ENCODE peak calls at places on chromosomes 11 and 22, in seven cellular contexts. B is psoas muscle; C is CD8-positive, alpha-beta T cell; F is right lobe of liver; S is cardiac muscle cell; X is CD8-positive, alpha-beta memory T cell; M is small intestine. R is an unnamed sample. For H3K36me3 and H3K27me3, the result is how much of the 10 kb centered on the place peaks cover.

GRCh38 chr11:1853376-1854131 is 670 bp downstream of the LSP1 start:
- DNase-seq in S (no peak), C (no peak), X (no peak), M (no peak), B (no peak), F (no peak), R (no peak)

GRCh38 chr11:134040386-134041297 is 28.2 kb upstream of the JAM3 start:
- DNase-seq in X (no peak), C (no peak), F (peak), S (peak), B (no peak), M (no peak), R (no peak)

GRCh38 chr22:18110944-18111758 is 542 bp downstream of the TUBA8 start:
- DNase-seq in X (no peak), M (peak), C (no peak), B (no peak), F (no peak), S (no peak), R (no peak)

GRCh38 chr11:12066056-12066798 is 44.2 kb upstream of the MICAL2 start:
- DNase-seq in C (no peak), X (no peak), B (no peak), F (no peak), S (no peak), M (peak), R (peak)

GRCh38 chr11:1339066-1339675 is 29.7 kb upstream of the TOLLIP start:
- DNase-seq in X (no peak), C (no peak), M (no peak), B (no peak), F (no peak), S (no peak), R (no peak)

GRCh38 chr22:24580276-24580675 is 12.6 kb downstream of the LRRC75B start:
- DNase-seq in X (no peak), B (no peak), C (no peak), M (no peak), F (no peak), S (no peak), R (no peak)

GRCh38 chr11:117807482-117808272 is 10.7 kb upstream of the DSCAML1 start:
- DNase-seq in C (peak), F (peak), S (peak), B (peak), M (peak), X (peak), R (peak)

GRCh38 chr11:128207861-128208321 is 379.5 kb downstream of the ETS1 start:
- DNase-seq in X (no peak), F (no peak), M (no peak), S (no peak), B (no peak), C (no peak), R (peak)

GRCh38 chr11:75320643-75321042 is 30.8 kb downstream of the ARRB1 start:
- DNase-seq in F (no peak), B (no peak), M (no peak), X (no peak), S (no peak), C (no peak), R (no peak)

GRCh38 chr11:69666261-69666660 is 8.9 kb downstream of the LTO1 start:
- DNase-seq in S (no peak), X (peak), B (no peak), F (no peak), C (no peak), M (no peak), R (no peak)

GRCh38 chr11:69442807-69443137 is 38.7 kb upstream of the LINC01488 start:
- DNase-seq in S (no peak), M (no peak), F (peak), X (peak), B (no peak), C (no peak), R (peak)

GRCh38 chr11:33507967-33508366 is 192.7 kb downstream of the C11orf91 start:
- DNase-seq in F (no peak), X (no peak), S (no peak), B (no peak), C (no peak), M (peak), R (peak)

GRCh38 chr11:131745405-131745804 is 375.0 kb downstream of the NTM start:
- DNase-seq in B (no peak), S (no peak), F (no peak), M (no peak), X (no peak), C (no peak), R (no peak)

GRCh38 chr11:10478574-10479550 is 23.8 kb downstream of the AMPD3 start:
- DNase-seq in C (no peak), F (no peak), S (no peak), X (no peak), M (no peak), B (no peak), R (no peak)

GRCh38 chr11:2775626-2776350 is 76.0 kb upstream of the KCNQ1OT1 start:
- DNase-seq in M (no peak), B (no peak), F (peak), C (no peak), X (peak), S (no peak), R (peak)

GRCh38 chr22:41913842-41914534 is 886 bp downstream of the SHISA8 start:
- DNase-seq in B (no peak), M (no peak), C (no peak), X (no peak), S (peak), F (no peak), R (no peak)
- H3K4me3 ChIP-seq in B (no peak), M (peak), C (no peak), X (no peak), S (no peak), F (no peak), R (peak)

GRCh38 chr11:72826942-72827480 is 12.8 kb downstream of the ATG16L2 start:
- DNase-seq in B (no peak), S (no peak), M (no peak), X (no peak), F (no peak), C (no peak), R (no peak)
- H3K36me3 ChIP-seq in B (under half), S (under half), M (under half), X (under half), F (under half), C (under half), R (under half)

GRCh38 chr22:22346401-22347107 is 102.0 kb downstream of the VPREB1 start:
- DNase-seq in C (no peak), B (no peak), M (no peak), S (no peak), X (no peak), F (no peak), R (no peak)

GRCh38 chr22:22349455-22349836 is 104.9 kb downstream of the VPREB1 start:
- DNase-seq in B (no peak), M (no peak), C (no peak), S (no peak), X (no peak), F (no peak), R (no peak)

GRCh38 chr22:22348127-22348814 is 103.7 kb downstream of the VPREB1 start:
- DNase-seq in C (no peak), X (no peak), B (no peak), F (no peak), M (peak), S (no peak), R (no peak)

GRCh38 chr22:22351366-22351765 is 106.8 kb downstream of the VPREB1 start:
- DNase-seq in F (no peak), C (no peak), M (no peak), X (no peak), S (no peak), B (no peak), R (no peak)

DNA sequence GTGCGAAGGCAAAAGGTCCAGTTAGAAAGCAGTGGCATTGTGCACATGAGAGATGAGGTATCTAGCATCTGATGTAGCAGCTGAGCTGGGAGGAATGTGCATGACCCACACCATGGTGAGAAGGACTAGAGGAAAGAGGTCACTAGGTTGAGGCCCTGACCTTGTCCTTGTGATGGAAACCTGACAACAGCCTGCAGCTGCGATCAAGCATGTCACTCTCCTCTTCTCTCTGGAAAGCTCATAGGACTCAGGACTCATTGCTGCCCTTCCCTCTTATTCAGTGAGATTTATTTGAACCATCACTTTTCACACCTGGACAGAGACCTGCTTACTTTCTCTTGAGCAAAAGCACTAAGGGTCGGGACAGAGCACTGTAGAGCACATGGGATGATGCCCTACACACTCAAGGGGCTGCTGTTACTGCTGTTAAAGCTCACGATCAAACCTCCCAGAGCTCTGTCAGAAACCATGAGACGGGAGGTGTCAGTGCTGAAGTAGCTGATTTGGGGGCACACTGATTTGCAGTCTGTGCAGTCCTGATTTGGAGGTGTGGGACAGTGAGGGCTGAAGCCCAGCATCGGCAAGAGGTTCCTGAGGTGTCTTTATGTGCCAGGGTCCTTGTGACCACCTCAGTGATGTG is 104.3 kb downstream of the VPREB1 start:
- DNase-seq in B (no peak), F (no peak), M (no peak), S (no peak), C (no peak), X (no peak), R (no peak)
- H3K27me3 ChIP-seq in B (under half), F (under half), M (under half), S (under half), C (under half), X (under half), R (under half)

GRCh38 chr11:31810779-31811647 is at the start of gene PAX6:
- DNase-seq in C (peak), X (no peak), S (peak), B (no peak), M (peak), F (no peak), R (peak)
- H3K4me3 ChIP-seq in C (peak), X (peak), S (peak), B (peak), M (no peak), F (peak), R (peak)

DNA sequence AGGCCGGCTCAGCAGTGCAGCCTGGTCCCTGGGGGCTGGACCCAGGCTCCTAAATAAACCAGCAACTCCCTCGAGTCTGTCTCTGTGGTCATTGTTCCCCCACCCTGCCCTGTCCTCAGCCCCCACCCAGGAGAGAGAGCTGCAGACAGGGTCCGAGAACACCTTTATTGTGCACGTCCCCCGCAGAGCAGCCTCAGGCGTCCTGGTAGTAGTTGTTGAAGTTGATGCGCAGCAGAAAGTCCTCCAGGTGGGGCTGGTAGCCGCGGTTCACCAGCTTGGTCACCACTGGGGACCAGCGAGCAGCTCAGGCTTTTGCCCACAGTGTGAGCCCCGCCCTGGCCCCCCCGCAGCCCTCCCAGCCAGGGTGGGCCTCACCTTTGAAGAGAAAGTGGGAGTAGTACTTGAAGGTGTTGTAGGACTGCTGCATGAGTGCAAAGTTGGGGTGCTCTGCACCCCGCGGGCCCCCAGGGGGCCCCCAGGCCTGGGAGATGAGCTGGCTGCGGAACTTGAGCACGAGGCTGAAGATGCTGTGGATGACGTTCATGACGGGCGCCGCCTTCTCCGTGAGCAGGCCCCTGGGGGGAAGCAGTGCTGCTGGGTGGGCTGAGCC is 16.8 kb downstream of the SELENOO start:
- DNase-seq in F (no peak), C (peak), M (no peak), S (no peak), B (no peak), X (no peak), R (no peak)
- H3K36me3 ChIP-seq in F (half or more), C (under half), M (under half), S (under half), B (under half), X (under half), R (under half)

DNA sequence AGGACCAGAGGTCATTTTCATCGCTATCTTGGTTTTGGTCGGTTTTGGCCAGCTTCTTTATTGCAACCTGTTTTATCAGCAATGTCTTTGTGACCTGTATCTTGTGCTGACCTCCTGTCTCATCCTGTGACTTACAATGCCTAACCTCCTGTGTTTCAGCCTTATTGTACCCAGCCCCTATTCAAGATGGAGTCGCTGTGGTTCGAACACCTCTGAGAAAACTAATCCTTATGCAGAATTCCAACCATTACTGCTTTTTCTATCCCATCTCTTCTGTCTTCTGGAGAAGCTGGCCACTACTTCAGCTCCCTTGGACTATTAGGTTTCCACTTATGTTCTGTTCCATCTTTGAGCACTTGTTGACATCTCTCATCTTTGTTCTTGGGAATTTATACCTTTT is 62.6 kb downstream of the METTL15 start:
- DNase-seq in F (no peak), M (no peak), B (no peak), X (no peak), C (no peak), S (no peak), R (no peak)
- H3K27me3 ChIP-seq in F (under half), M (under half), B (under half), X (under half), C (under half), S (under half), R (under half)

GRCh38 chr11:46554205-46555162 is 39.3 kb downstream of the AMBRA1 start:
- DNase-seq in B (no peak), X (no peak), C (no peak), S (no peak), M (peak), F (no peak), R (peak)

GRCh38 chr11:46551261-46551660 is 42.6 kb downstream of the AMBRA1 start:
- DNase-seq in B (no peak), F (no peak), X (no peak), M (no peak), C (no peak), S (no peak), R (no peak)

GRCh38 chr11:46557684-46558151 is 36.1 kb downstream of the AMBRA1 start:
- DNase-seq in B (no peak), S (no peak), F (no peak), X (no peak), M (no peak), C (no peak), R (no peak)

GRCh38 chr11:46555269-46556054 is 38.4 kb downstream of the AMBRA1 start:
- DNase-seq in B (no peak), M (peak), X (no peak), C (no peak), S (no peak), F (no peak), R (no peak)

DNA sequence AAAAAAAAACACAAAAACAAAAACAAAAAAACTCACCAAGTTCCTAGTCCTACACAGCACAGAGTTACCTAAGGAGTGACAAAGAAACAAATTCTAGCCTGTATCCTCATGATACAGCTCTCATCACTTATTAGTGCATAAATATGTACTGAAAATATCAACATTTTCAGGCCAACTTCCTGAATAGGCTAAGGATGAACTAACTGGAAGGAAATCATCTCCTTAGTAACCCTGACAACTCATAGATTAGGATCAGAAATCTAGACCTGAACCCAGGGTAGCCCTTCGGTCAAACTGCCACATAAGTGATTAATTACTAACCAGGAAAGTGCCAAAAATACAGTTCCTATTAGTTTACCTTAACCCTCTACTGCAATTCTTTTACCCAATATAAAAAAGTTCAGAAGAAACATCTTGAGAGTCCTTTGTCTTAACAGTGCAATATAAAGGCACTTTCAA is 40.0 kb downstream of the AMBRA1 start:
- DNase-seq in F (no peak), S (no peak), M (no peak), C (no peak), X (no peak), B (no peak), R (no peak)
- H3K4me3 ChIP-seq in F (no peak), S (no peak), M (no peak), C (no peak), X (no peak), B (no peak), R (no peak)

DNA sequence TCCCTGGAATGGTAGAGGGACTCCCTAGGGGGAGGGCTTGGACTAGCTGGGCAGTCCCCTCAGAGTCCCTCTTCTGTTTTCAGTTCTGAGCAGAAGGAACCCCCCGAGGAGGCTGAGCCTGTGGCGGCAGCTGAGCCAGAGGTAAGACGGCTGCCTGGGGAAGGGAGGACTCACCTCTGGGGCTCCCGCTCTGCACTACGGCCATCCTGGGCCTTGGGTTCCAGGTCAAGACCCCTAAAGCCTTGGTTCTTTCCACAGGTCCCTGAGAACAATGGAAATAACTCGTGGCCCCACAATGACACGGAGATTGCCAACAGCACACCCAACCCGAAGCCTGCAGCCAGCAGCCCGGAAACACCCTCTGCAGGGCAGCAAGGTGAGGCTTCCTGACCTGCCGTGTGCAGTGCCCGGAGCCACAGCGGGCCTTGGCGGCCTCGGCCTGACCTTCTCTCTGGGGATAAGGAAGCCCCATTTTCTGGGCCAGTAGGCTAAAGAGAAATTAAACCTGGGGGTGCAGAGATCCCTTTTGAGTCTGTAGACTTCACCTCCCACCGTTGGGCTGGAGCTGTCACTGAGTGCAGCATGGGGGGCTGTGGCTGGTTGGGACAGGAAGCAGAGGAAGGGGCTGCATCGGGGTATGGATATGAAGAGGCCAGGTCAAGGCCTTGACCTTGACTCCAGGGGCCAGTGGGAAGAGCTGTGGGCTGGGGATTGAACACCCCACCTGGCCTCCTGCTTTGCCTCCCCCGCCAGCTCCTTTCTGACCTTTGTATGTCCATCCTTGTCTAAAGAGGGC is 15.0 kb downstream of the INCENP start:
- DNase-seq in C (no peak), X (no peak), F (no peak), S (no peak), M (no peak), B (no peak), R (no peak)
- H3K36me3 ChIP-seq in C (under half), X (under half), F (under half), S (under half), M (under half), B (under half), R (under half)

DNA sequence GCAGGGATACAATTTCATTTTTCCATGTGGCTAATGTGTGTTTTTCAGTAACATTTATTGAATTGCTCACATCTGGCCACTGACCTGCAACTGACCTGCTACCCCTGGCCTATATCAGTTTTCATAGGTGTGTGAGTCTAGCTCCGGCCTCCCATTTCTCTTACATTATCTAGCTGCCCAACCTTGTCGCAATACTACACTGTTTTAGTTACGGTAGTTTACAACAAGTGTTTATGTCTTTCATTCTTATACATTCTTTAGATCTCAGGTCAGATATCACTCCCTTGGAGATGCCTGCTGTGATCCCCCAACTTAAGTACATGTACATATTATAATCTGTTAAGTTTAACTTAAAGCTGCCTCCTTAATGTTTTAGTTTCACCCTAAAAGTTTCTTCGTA is 2.3 kb upstream of the CYB5R2 start:
- DNase-seq in F (no peak), C (no peak), X (no peak), S (no peak), B (no peak), M (no peak), R (no peak)
- H3K27me3 ChIP-seq in F (under half), C (under half), X (under half), S (under half), B (under half), M (under half), R (under half)

GRCh38 chr11:130403301-130403804 is 25.1 kb downstream of the ADAMTS8 start:
- DNase-seq in F (no peak), C (no peak), S (no peak), M (no peak), B (peak), X (no peak), R (no peak)
- H3K4me3 ChIP-seq in F (no peak), C (no peak), S (no peak), M (no peak), B (no peak), X (no peak), R (no peak)

R was measured in Caco-2.